ENCODE peak calls at places on chromosomes 12 and 14, in nine cellular contexts. J is GM04504, G is mucosa of descending colon, C is RKO, Q is M059J, X is substantia nigra, O is kidney tubule cell, Y is OCI-LY7, I is HEK293T. A is an unnamed sample.

GRCh38 chr14:24172871-24173281 is 996 bp downstream of the REC8 start:
- DNase-seq in J (no peak), G (no peak), C (no peak), Q (no peak), X (no peak), O (no peak), Y (no peak), I (no peak), A (no peak)

GRCh38 chr14:105026789-105027563 is 6.1 kb upstream of the CDCA4 start:
- DNase-seq in J (no peak), G (no peak), C (peak; percentile 92), Q (peak; percentile 77), X (no peak), O (peak; percentile 80), Y (peak; percentile 38), I (no peak), A (peak; percentile 59)

GRCh38 chr12:93198086-93198485 is 179.6 kb upstream of the NUDT4 start:
- DNase-seq in J (peak; percentile 59), G (no peak), C (peak; percentile 42), Q (peak; percentile 97), X (no peak), O (peak; percentile 98), Y (no peak), I (no peak), A (peak; percentile 91)

GRCh38 chr14:56694609-56695008 is 115.0 kb downstream of the TMEM260 start:
- DNase-seq in J (no peak), G (no peak), C (no peak), Q (no peak), X (no peak), O (no peak), Y (no peak), I (no peak), A (no peak)

GRCh38 chr14:24605435-24606190 is 3.9 kb downstream of the GZMH start:
- DNase-seq in J (no peak), G (peak; percentile 63), C (peak; percentile 38), Q (no peak), X (no peak), O (peak; percentile 29), Y (peak; percentile 54), I (peak; percentile 70), A (peak; percentile 38)

GRCh38 chr12:6266431-6267006 is 44.0 kb upstream of the PLEKHG6 start:
- DNase-seq in J (no peak), G (peak; percentile 6), C (no peak), Q (peak; percentile 25), X (no peak), O (peak; percentile 68), Y (no peak), I (no peak), A (no peak)

GRCh38 chr14:102927878-102928411 is 5.5 kb downstream of the AMN start:
- DNase-seq in J (no peak), G (peak; percentile 75), C (no peak), Q (no peak), X (no peak), O (no peak), Y (no peak), I (no peak), A (no peak)

GRCh38 chr12:57005980-57006808 is at the start of gene ZBTB39:
- DNase-seq in J (no peak), G (peak; percentile 80), C (peak; percentile 74), Q (peak; percentile 44), X (peak; percentile 42), O (peak; percentile 70), Y (peak; percentile 84), I (peak; percentile 91), A (peak; percentile 79)

GRCh38 chr12:27460471-27460978 is 14.0 kb downstream of the SMCO2 start:
- DNase-seq in J (no peak), G (peak; percentile 29), C (peak; percentile 20), Q (peak; percentile 62), X (no peak), O (peak; percentile 67), Y (no peak), I (no peak), A (peak; percentile 19)

GRCh38 chr14:94665121-94665520 is 52.9 kb downstream of the SERPINA3 start:
- DNase-seq in J (peak; percentile 44), G (no peak), C (no peak), Q (no peak), X (no peak), O (no peak), Y (no peak), I (no peak), A (no peak)

GRCh38 chr12:54549774-54550451 is 512 bp downstream of the PDE1B start:
- DNase-seq in J (no peak), G (no peak), C (peak; percentile 15), Q (peak; percentile 13), X (no peak), O (peak; percentile 66), Y (no peak), I (no peak), A (no peak)

GRCh38 chr14:71021347-71022014 is 114.2 kb downstream of the PCNX1 start:
- DNase-seq in J (peak; percentile 68), G (no peak), C (peak; percentile 15), Q (peak; percentile 91), X (no peak), O (peak; percentile 68), Y (no peak), I (no peak), A (peak; percentile 17)

GRCh38 chr12:131128556-131128955 is 174.8 kb downstream of the ADGRD1 start:
- DNase-seq in J (no peak), G (no peak), C (no peak), Q (no peak), X (no peak), O (no peak), Y (no peak), I (no peak), A (no peak)

GRCh38 chr12:84793558-84794367 is 118.8 kb downstream of the SLC6A15 start:
- DNase-seq in J (no peak), G (no peak), C (peak; percentile 26), Q (no peak), X (no peak), O (peak; percentile 7), Y (no peak), I (no peak), A (peak; percentile 13)

GRCh38 chr14:36701144-36701543 is 39.5 kb downstream of the PAX9 start:
- DNase-seq in J (no peak), G (no peak), C (no peak), Q (no peak), X (no peak), O (no peak), Y (no peak), I (no peak), A (no peak)

GRCh38 chr14:80523518-80524117 is 312.3 kb upstream of the DIO2 start:
- DNase-seq in J (peak; percentile 10), G (no peak), C (no peak), Q (peak; percentile 31), X (no peak), O (peak; percentile 33), Y (no peak), I (no peak), A (no peak)

A was measured in ACHN.